ENCODE peak calls at places on chromosomes 16 and 17, in ten cellular contexts. A, P, E, Y, O, N, G, R, I and K are unnamed samples.

GRCh38 chr17:58688521-58688920 is 3.3 kb downstream of the TEX14 start:
- DNase-seq in N (no peak), E (no peak), Y (no peak), G (no peak), P (no peak), O (no peak), R (no peak), A (no peak), I (no peak), K (no peak)

GRCh38 chr16:14285542-14286380 is 214.6 kb downstream of the MRTFB start:
- DNase-seq in N (peak), A (peak), O (peak), E (peak), I (peak), G (peak), R (peak), P (peak), Y (peak), K (peak)

GRCh38 chr16:22948058-22948602 is 134.2 kb downstream of the HS3ST2 start:
- DNase-seq in I (no peak), P (no peak), R (peak), E (no peak), N (no peak), Y (no peak), O (no peak), A (no peak), G (no peak), K (no peak)

GRCh38 chr17:76497979-76498885 is 3.0 kb downstream of the RHBDF2 start:
- DNase-seq in P (no peak), N (no peak), A (peak), R (no peak), G (no peak), Y (no peak), E (peak), I (no peak), O (peak), K (no peak)

GRCh38 chr17:38751803-38752118 is 780 bp upstream of the PSMB3 start:
- DNase-seq in I (peak), N (peak), P (peak), E (peak), A (peak), Y (peak), G (peak), R (peak), O (peak), K (peak)

GRCh38 chr17:75494326-75494877 is 20.9 kb downstream of the CASKIN2 start:
- DNase-seq in R (no peak), E (no peak), G (no peak), Y (no peak), A (no peak), I (no peak), O (no peak), P (no peak), N (no peak), K (no peak)

GRCh38 chr16:22189473-22190168 is 16.5 kb upstream of the EEF2K start:
- DNase-seq in G (peak), I (peak), N (peak), A (no peak), E (peak), Y (no peak), O (peak), R (peak), P (peak), K (peak)

GRCh38 chr17:68700391-68700790 is 99.2 kb upstream of the FAM20A start:
- DNase-seq in P (no peak), G (no peak), Y (no peak), N (no peak), I (no peak), R (no peak), O (no peak), E (no peak), A (no peak), K (no peak)

GRCh38 chr17:68514809-68515208 is 2.6 kb downstream of the PRKAR1A start:
- DNase-seq in P (no peak), R (no peak), A (peak), G (no peak), E (no peak), N (no peak), O (no peak), Y (no peak), I (no peak), K (no peak)

GRCh38 chr16:31148281-31148728 is 1.6 kb downstream of the PRSS36 start:
- DNase-seq in A (no peak), I (no peak), O (no peak), R (no peak), Y (no peak), P (no peak), E (no peak), G (no peak), N (no peak), K (no peak)

GRCh38 chr17:73984981-73985380 is 218.5 kb upstream of the RPL38 start:
- DNase-seq in A (no peak), R (no peak), E (no peak), I (no peak), P (peak), Y (no peak), G (no peak), O (no peak), N (no peak), K (no peak)

GRCh38 chr17:30274887-30275286 is 16.9 kb downstream of the BLMH start:
- DNase-seq in I (no peak), Y (no peak), R (no peak), G (no peak), P (no peak), E (no peak), O (no peak), N (no peak), A (no peak), K (no peak)

GRCh38 chr17:50221500-50222480 is 20.4 kb upstream of the COL1A1 start:
- DNase-seq in N (no peak), O (no peak), R (peak), P (peak), I (no peak), A (no peak), E (no peak), Y (peak), G (peak), K (no peak)

GRCh38 chr17:70134042-70134441 is 35.3 kb upstream of the KCNJ2 start:
- DNase-seq in E (no peak), G (no peak), P (no peak), R (no peak), I (no peak), O (no peak), A (no peak), N (no peak), Y (no peak), K (no peak)

GRCh38 chr16:9144106-9144505 is 52.7 kb downstream of the HAPSTR1 start:
- DNase-seq in R (no peak), A (no peak), I (no peak), E (no peak), G (no peak), O (no peak), Y (no peak), P (no peak), N (no peak), K (no peak)

GRCh38 chr16:64738321-64738960 is 383.4 kb downstream of the CDH11 start:
- DNase-seq in Y (no peak), N (no peak), I (no peak), A (peak), E (no peak), G (no peak), O (no peak), R (no peak), P (no peak), K (no peak)

GRCh38 chr16:75026892-75027391 is 28.1 kb downstream of the ZNRF1 start:
- DNase-seq in N (no peak), A (no peak), O (no peak), I (no peak), E (no peak), Y (no peak), R (no peak), G (no peak), P (no peak), K (no peak)

GRCh38 chr16:30761427-30761927 is 385 bp downstream of the CFAP119 start:
- DNase-seq in P (peak), G (no peak), E (peak), A (no peak), O (peak), N (no peak), I (peak), Y (peak), R (peak), K (peak)

GRCh38 chr17:62062313-62062712 is 2.8 kb downstream of the MED13 start:
- DNase-seq in E (no peak), A (no peak), I (no peak), G (no peak), R (no peak), O (no peak), Y (no peak), N (no peak), P (peak), K (no peak)

GRCh38 chr17:83014297-83014696 is 65.1 kb upstream of the METRNL start:
- DNase-seq in O (no peak), I (no peak), G (no peak), Y (no peak), A (no peak), P (no peak), N (no peak), R (no peak), E (no peak), K (no peak)

GRCh38 chr16:54284319-54284930 is 2.2 kb downstream of the IRX3 start:
- DNase-seq in I (no peak), O (no peak), P (no peak), N (no peak), A (no peak), Y (peak), R (peak), E (no peak), G (no peak), K (no peak)